ENCODE peak calls at places on chromosomes 4 and X, in nine cellular contexts. G, Q, P, V, A, X, S, I and D are unnamed samples.

GRCh38 chr4:102493794-102494193 is 7.4 kb upstream of the NFKB1 start:
- DNase-seq in G (no peak), Q (no peak), P (no peak), V (no peak), A (no peak), X (no peak), S (no peak), I (no peak), D (peak)

GRCh38 chrX:572490-573124 is 58.0 kb upstream of the SHOX start:
- DNase-seq in G (no peak), Q (no peak), P (peak), V (no peak), A (no peak), X (no peak), S (no peak), I (no peak), D (no peak)

GRCh38 chr4:11503166-11503565 is 74.5 kb upstream of the HS3ST1 start:
- DNase-seq in G (no peak), Q (no peak), P (no peak), V (no peak), A (no peak), X (no peak), S (no peak), I (no peak), D (no peak)

GRCh38 chr4:187999406-187999932 is 3.9 kb downstream of the ZFP42 start:
- DNase-seq in G (no peak), Q (no peak), P (no peak), V (no peak), A (no peak), X (no peak), S (no peak), I (no peak), D (no peak)

GRCh38 chrX:13001961-13002671 is 27.2 kb downstream of the TMSB4X start:
- DNase-seq in G (no peak), Q (no peak), P (no peak), V (no peak), A (no peak), X (no peak), S (no peak), I (no peak), D (no peak)

GRCh38 chr4:102288497-102288896 is 56.8 kb downstream of the SLC39A8 start:
- DNase-seq in G (no peak), Q (no peak), P (no peak), V (no peak), A (no peak), X (no peak), S (no peak), I (no peak), D (no peak)

GRCh38 chrX:149472620-149473019 is 32.5 kb downstream of the IDS start:
- DNase-seq in G (no peak), Q (no peak), P (no peak), V (peak), A (no peak), X (no peak), S (no peak), I (no peak), D (no peak)

GRCh38 chr4:55172694-55173287 is 47.4 kb upstream of the KDR start:
- DNase-seq in G (no peak), Q (no peak), P (no peak), V (no peak), A (no peak), X (peak), S (no peak), I (no peak), D (no peak)

GRCh38 chr4:94806376-94806775 is 48.6 kb downstream of the BMPR1B start:
- DNase-seq in G (no peak), Q (no peak), P (no peak), V (no peak), A (no peak), X (no peak), S (no peak), I (no peak), D (no peak)

GRCh38 chr4:73520821-73521220 is 39.3 kb downstream of the AFM start:
- DNase-seq in G (peak), Q (no peak), P (no peak), V (peak), A (no peak), X (peak), S (no peak), I (peak), D (no peak)